ENCODE peak calls at places on chromosomes 4 and X, in seven cellular contexts. R is tibial artery; A is mammary epithelial cell; C is pancreas; U is body of pancreas; Y is CD4-positive, alpha-beta T cell; Q is SK-N-SH. N is an unnamed sample. For H3K9me3 and H3K27me3, the result is how much of the 10 kb centered on the place peaks cover.

GRCh38 chr4:138050601-138051000 is 191.5 kb downstream of the SLC7A11 start:
- DNase-seq in R (no peak), A (no peak), C (no peak), U (no peak), Y (no peak), Q (no peak), N (no peak)

GRCh38 chr4:15001248-15001824 is 945 bp upstream of the CPEB2 start:
- DNase-seq in R (peak), A (peak), C (peak), U (peak), Y (peak), Q (peak), N (peak)

GRCh38 chrX:103628386-103629290 is at the start of gene TCEAL1:
- DNase-seq in R (peak), A (peak), C (peak), U (peak), Y (peak), Q (peak), N (no peak)

GRCh38 chr4:77152421-77152820 is 4.6 kb upstream of the CCNG2 start:
- DNase-seq in R (no peak), A (peak), C (no peak), U (peak), Y (no peak), Q (no peak), N (no peak)

GRCh38 chr4:94933799-94934198 is 176.0 kb downstream of the BMPR1B start:
- DNase-seq in R (no peak), A (no peak), C (no peak), U (no peak), Y (no peak), Q (no peak), N (no peak)

GRCh38 chr4:71210831-71211230 is 128.0 kb upstream of the SLC4A4 start:
- DNase-seq in R (no peak), A (no peak), C (no peak), U (no peak), Y (no peak), Q (no peak), N (no peak)

GRCh38 chr4:139875456-139875855 is 209.8 kb downstream of the MGST2 start:
- DNase-seq in R (no peak), A (no peak), C (no peak), U (peak), Y (no peak), Q (no peak), N (no peak)

GRCh38 chr4:41125558-41126311 is 88.6 kb downstream of the APBB2 start:
- DNase-seq in R (no peak), A (no peak), C (no peak), U (no peak), Y (no peak), Q (no peak), N (no peak)

GRCh38 chrX:22373094-22373493 is 100.4 kb downstream of the CBLL2 start:
- DNase-seq in R (no peak), A (no peak), C (no peak), U (no peak), Y (no peak), Q (no peak), N (no peak)

GRCh38 chr4:26542996-26543395 is 40.9 kb upstream of the TBC1D19 start:
- DNase-seq in R (no peak), A (no peak), C (no peak), U (no peak), Y (no peak), Q (no peak), N (no peak)

GRCh38 chr4:56243107-56243506 is 144.2 kb downstream of the AASDH start:
- DNase-seq in R (no peak), A (no peak), C (no peak), U (no peak), Y (no peak), Q (no peak), N (no peak)

GRCh38 chrX:123731258-123731986 is 1.4 kb downstream of the THOC2 start:
- DNase-seq in R (no peak), A (no peak), C (no peak), U (no peak), Y (no peak), Q (peak), N (no peak)

GRCh38 chr4:146458594-146458993 is 63.1 kb downstream of the SLC10A7 start:
- DNase-seq in R (no peak), A (no peak), C (no peak), U (no peak), Y (no peak), Q (no peak), N (no peak)

GRCh38 chrX:70087857-70088256 is 25.6 kb downstream of the OTUD6A start:
- DNase-seq in R (no peak), A (no peak), C (no peak), U (peak), Y (no peak), Q (no peak), N (no peak)

GRCh38 chrX:27600686-27601085 is 10.5 kb downstream of the DCAF8L2 start:
- DNase-seq in R (no peak), A (peak), C (no peak), U (no peak), Y (no peak), Q (no peak), N (no peak)

GRCh38 chrX:47915886-47916493 is 79.3 kb downstream of the ZNF81 start:
- DNase-seq in R (no peak), A (no peak), C (no peak), U (no peak), Y (no peak), Q (no peak), N (no peak)
- H3K9me3 ChIP-seq in R (under half), A (under half), C (under half), U (under half), Y (under half), Q (under half), N (half or more)

GRCh38 chr4:107823870-107824366 is 814 bp upstream of the SGMS2 start:
- DNase-seq in R (no peak), A (no peak), C (no peak), U (no peak), Y (no peak), Q (no peak), N (no peak)

GRCh38 chr4:107824367-107825071 is at the start of gene SGMS2:
- DNase-seq in R (peak), A (peak), C (peak), U (peak), Y (no peak), Q (peak), N (peak)

GRCh38 chr4:107825072-107825789 is 499 bp downstream of the SGMS2 start:
- DNase-seq in R (peak), A (peak), C (peak), U (peak), Y (no peak), Q (peak), N (no peak)

GRCh38 chr4:107828315-107828714 is 3.6 kb downstream of the SGMS2 start:
- DNase-seq in R (no peak), A (no peak), C (no peak), U (no peak), Y (no peak), Q (no peak), N (no peak)

DNA sequence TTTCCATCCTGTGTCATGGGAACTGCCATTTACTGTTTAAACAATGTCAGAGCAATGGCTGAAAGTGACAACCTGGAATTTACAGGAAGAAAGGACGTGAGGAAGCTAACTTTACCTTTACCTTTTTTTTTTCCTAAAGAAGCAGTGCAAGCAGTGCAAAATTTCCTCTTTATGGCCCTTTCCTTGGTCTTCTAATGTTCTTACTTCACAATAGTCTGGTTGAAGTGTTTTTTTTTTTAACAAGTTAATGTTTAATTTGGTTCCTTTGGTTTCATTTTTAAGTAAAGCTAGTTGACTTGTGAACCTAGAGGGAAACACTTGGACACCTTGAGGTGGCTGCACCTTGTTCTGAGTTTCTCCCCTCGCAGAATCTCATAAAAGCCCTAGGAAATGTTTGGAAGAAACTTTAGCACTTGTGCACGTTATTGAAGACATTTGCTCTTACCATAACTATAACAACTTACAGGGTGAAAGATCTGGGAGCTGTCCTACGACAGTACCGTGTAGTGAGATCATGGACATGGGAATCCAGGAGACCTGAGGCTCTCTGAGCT is 1.8 kb downstream of the SGMS2 start:
- DNase-seq in R (no peak), A (peak), C (no peak), U (no peak), Y (no peak), Q (no peak), N (no peak)
- H3K27me3 ChIP-seq in R (under half), A (under half), C (under half), U (under half), Y (under half), Q (under half), N (under half)

DNA sequence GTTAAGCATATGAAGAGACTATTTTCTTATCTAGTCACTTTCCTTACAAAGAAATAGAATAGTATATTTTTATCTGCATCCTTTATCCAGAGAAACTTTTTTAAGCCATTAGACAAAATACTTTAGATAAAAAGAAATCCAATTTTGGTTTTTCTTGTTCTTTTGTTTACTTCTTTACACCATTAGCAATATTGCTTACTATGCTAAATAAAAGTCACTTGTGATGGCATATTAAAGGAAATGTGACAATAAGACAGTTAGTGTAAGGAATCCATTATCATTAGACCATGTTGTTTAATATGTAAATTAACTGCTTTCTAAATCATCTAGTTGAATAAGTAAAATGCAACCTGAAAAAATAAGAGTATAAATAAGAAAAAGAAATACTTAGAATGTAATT is 2582.7 kb downstream of the ARAP2 start:
- DNase-seq in R (no peak), A (no peak), C (no peak), U (no peak), Y (no peak), Q (no peak), N (no peak)
- H3K9me3 ChIP-seq in R (under half), A (under half), C (under half), U (under half), Y (under half), Q (under half), N (under half)

GRCh38 chr4:156085073-156085472 is 131.4 kb upstream of the CTSO start:
- DNase-seq in R (no peak), A (no peak), C (no peak), U (no peak), Y (no peak), Q (no peak), N (no peak)
- H3K27me3 ChIP-seq in R (under half), A (under half), C (under half), U (under half), Y (under half), Q (under half), N (under half)

GRCh38 chr4:135804785-135805184 is 1603.2 kb upstream of the PABPC4L start:
- DNase-seq in R (no peak), A (no peak), C (no peak), U (no peak), Y (no peak), Q (no peak), N (no peak)
- H3K9me3 ChIP-seq in R (under half), A (under half), C (under half), U (under half), Y (under half), Q (under half), N (under half)